ENCODE peak calls at places on chromosomes 2 and 18, in six cellular contexts. One of them, this sample, is unnamed.

GRCh38 chr18:50203801-50204604 is 9.1 kb upstream of the MYO5B start:
- DNase-seq in activated CD8-positive, alpha-beta memory T cell treated with anti-CD3 and anti-CD28 coated beads, Interleukin-2, amount 50 U/mL, for 48 hours: no peak
- DNase-seq in ACHN: peak
- DNase-seq in amygdala: peak
- DNase-seq in HCT116: peak
- DNase-seq in left lobe of liver: peak
- DNase-seq in this sample: no peak

GRCh38 chr2:237702439-237703397 is 75.3 kb downstream of the LRRFIP1 start:
- DNase-seq in amygdala: no peak
- DNase-seq in HCT116: no peak
- DNase-seq in left lobe of liver: no peak
- DNase-seq in ACHN: no peak
- DNase-seq in activated CD8-positive, alpha-beta memory T cell treated with anti-CD3 and anti-CD28 coated beads, Interleukin-2, amount 50 U/mL, for 48 hours: peak
- DNase-seq in this sample: no peak

GRCh38 chr18:24400587-24400986 is 3.0 kb upstream of the OSBPL1A start:
- DNase-seq in activated CD8-positive, alpha-beta memory T cell treated with anti-CD3 and anti-CD28 coated beads, Interleukin-2, amount 50 U/mL, for 48 hours: no peak
- DNase-seq in ACHN: no peak
- DNase-seq in left lobe of liver: no peak
- DNase-seq in HCT116: no peak
- DNase-seq in amygdala: no peak
- DNase-seq in this sample: no peak

GRCh38 chr18:28338316-28338715 is 161.4 kb upstream of the CDH2 start:
- DNase-seq in amygdala: no peak
- DNase-seq in HCT116: no peak
- DNase-seq in left lobe of liver: no peak
- DNase-seq in activated CD8-positive, alpha-beta memory T cell treated with anti-CD3 and anti-CD28 coated beads, Interleukin-2, amount 50 U/mL, for 48 hours: no peak
- DNase-seq in ACHN: no peak
- DNase-seq in this sample: no peak

GRCh38 chr2:120832296-120833070 is 96.8 kb downstream of the GLI2 start:
- DNase-seq in activated CD8-positive, alpha-beta memory T cell treated with anti-CD3 and anti-CD28 coated beads, Interleukin-2, amount 50 U/mL, for 48 hours: no peak
- DNase-seq in HCT116: no peak
- DNase-seq in left lobe of liver: no peak
- DNase-seq in amygdala: no peak
- DNase-seq in ACHN: no peak
- DNase-seq in this sample: no peak

GRCh38 chr2:191318037-191318728 is 73.0 kb downstream of the MYO1B start:
- DNase-seq in activated CD8-positive, alpha-beta memory T cell treated with anti-CD3 and anti-CD28 coated beads, Interleukin-2, amount 50 U/mL, for 48 hours: no peak
- DNase-seq in amygdala: no peak
- DNase-seq in left lobe of liver: no peak
- DNase-seq in HCT116: no peak
- DNase-seq in ACHN: no peak
- DNase-seq in this sample: no peak

GRCh38 chr2:235716875-235717496 is 223.1 kb downstream of the AGAP1 start:
- DNase-seq in activated CD8-positive, alpha-beta memory T cell treated with anti-CD3 and anti-CD28 coated beads, Interleukin-2, amount 50 U/mL, for 48 hours: no peak
- DNase-seq in amygdala: peak
- DNase-seq in HCT116: no peak
- DNase-seq in left lobe of liver: no peak
- DNase-seq in ACHN: no peak
- DNase-seq in this sample: no peak

GRCh38 chr2:20666364-20667150 is at the start of gene GDF7:
- DNase-seq in HCT116: no peak
- DNase-seq in left lobe of liver: peak
- DNase-seq in activated CD8-positive, alpha-beta memory T cell treated with anti-CD3 and anti-CD28 coated beads, Interleukin-2, amount 50 U/mL, for 48 hours: no peak
- DNase-seq in ACHN: peak
- DNase-seq in amygdala: no peak
- DNase-seq in this sample: no peak

GRCh38 chr2:49002750-49003149 is 151.6 kb downstream of the FSHR start:
- DNase-seq in amygdala: no peak
- DNase-seq in ACHN: no peak
- DNase-seq in left lobe of liver: no peak
- DNase-seq in HCT116: no peak
- DNase-seq in activated CD8-positive, alpha-beta memory T cell treated with anti-CD3 and anti-CD28 coated beads, Interleukin-2, amount 50 U/mL, for 48 hours: no peak
- DNase-seq in this sample: no peak

GRCh38 chr2:147560810-147561521 is 283.9 kb upstream of the ACVR2A start:
- DNase-seq in activated CD8-positive, alpha-beta memory T cell treated with anti-CD3 and anti-CD28 coated beads, Interleukin-2, amount 50 U/mL, for 48 hours: no peak
- DNase-seq in ACHN: no peak
- DNase-seq in left lobe of liver: no peak
- DNase-seq in HCT116: no peak
- DNase-seq in amygdala: no peak
- DNase-seq in this sample: no peak

GRCh38 chr2:17518212-17519154 is at the start of gene RAD51AP2:
- DNase-seq in ACHN: peak
- DNase-seq in amygdala: peak
- DNase-seq in activated CD8-positive, alpha-beta memory T cell treated with anti-CD3 and anti-CD28 coated beads, Interleukin-2, amount 50 U/mL, for 48 hours: peak
- DNase-seq in left lobe of liver: peak
- DNase-seq in HCT116: peak
- DNase-seq in this sample: no peak

GRCh38 chr2:151973013-151973900 is 125.6 kb downstream of the CACNB4 start:
- DNase-seq in amygdala: no peak
- DNase-seq in HCT116: no peak
- DNase-seq in activated CD8-positive, alpha-beta memory T cell treated with anti-CD3 and anti-CD28 coated beads, Interleukin-2, amount 50 U/mL, for 48 hours: no peak
- DNase-seq in left lobe of liver: no peak
- DNase-seq in ACHN: no peak
- DNase-seq in this sample: no peak

GRCh38 chr2:211751853-211752252 is 786.7 kb downstream of the ERBB4 start:
- DNase-seq in left lobe of liver: no peak
- DNase-seq in amygdala: no peak
- DNase-seq in HCT116: no peak
- DNase-seq in ACHN: no peak
- DNase-seq in activated CD8-positive, alpha-beta memory T cell treated with anti-CD3 and anti-CD28 coated beads, Interleukin-2, amount 50 U/mL, for 48 hours: no peak
- DNase-seq in this sample: no peak

GRCh38 chr2:109330056-109330455 is 201.1 kb downstream of the SH3RF3 start:
- DNase-seq in HCT116: no peak
- DNase-seq in amygdala: no peak
- DNase-seq in left lobe of liver: no peak
- DNase-seq in activated CD8-positive, alpha-beta memory T cell treated with anti-CD3 and anti-CD28 coated beads, Interleukin-2, amount 50 U/mL, for 48 hours: no peak
- DNase-seq in ACHN: no peak
- DNase-seq in this sample: no peak

GRCh38 chr2:68104111-68104835 is 41.5 kb upstream of the C1D start:
- DNase-seq in left lobe of liver: no peak
- DNase-seq in HCT116: no peak
- DNase-seq in activated CD8-positive, alpha-beta memory T cell treated with anti-CD3 and anti-CD28 coated beads, Interleukin-2, amount 50 U/mL, for 48 hours: no peak
- DNase-seq in ACHN: no peak
- DNase-seq in amygdala: no peak
- DNase-seq in this sample: no peak

GRCh38 chr2:206804326-206804725 is 38.9 kb downstream of the FASTKD2 start:
- DNase-seq in activated CD8-positive, alpha-beta memory T cell treated with anti-CD3 and anti-CD28 coated beads, Interleukin-2, amount 50 U/mL, for 48 hours: no peak
- DNase-seq in left lobe of liver: no peak
- DNase-seq in ACHN: no peak
- DNase-seq in HCT116: no peak
- DNase-seq in amygdala: no peak
- DNase-seq in this sample: no peak

GRCh38 chr2:19274439-19274838 is 84.0 kb downstream of the OSR1 start:
- DNase-seq in amygdala: no peak
- DNase-seq in left lobe of liver: no peak
- DNase-seq in ACHN: no peak
- DNase-seq in activated CD8-positive, alpha-beta memory T cell treated with anti-CD3 and anti-CD28 coated beads, Interleukin-2, amount 50 U/mL, for 48 hours: no peak
- DNase-seq in HCT116: no peak
- DNase-seq in this sample: no peak

GRCh38 chr2:22487541-22487940 is 897.4 kb upstream of the KLHL29 start:
- DNase-seq in activated CD8-positive, alpha-beta memory T cell treated with anti-CD3 and anti-CD28 coated beads, Interleukin-2, amount 50 U/mL, for 48 hours: no peak
- DNase-seq in ACHN: no peak
- DNase-seq in amygdala: no peak
- DNase-seq in HCT116: no peak
- DNase-seq in left lobe of liver: no peak
- DNase-seq in this sample: no peak

GRCh38 chr2:63545023-63545422 is 43.3 kb downstream of the WDPCP start:
- DNase-seq in activated CD8-positive, alpha-beta memory T cell treated with anti-CD3 and anti-CD28 coated beads, Interleukin-2, amount 50 U/mL, for 48 hours: no peak
- DNase-seq in ACHN: no peak
- DNase-seq in left lobe of liver: no peak
- DNase-seq in HCT116: no peak
- DNase-seq in amygdala: no peak
- DNase-seq in this sample: no peak

GRCh38 chr18:41073372-41073954 is 881.6 kb upstream of the PIK3C3 start:
- DNase-seq in ACHN: no peak
- DNase-seq in left lobe of liver: no peak
- DNase-seq in activated CD8-positive, alpha-beta memory T cell treated with anti-CD3 and anti-CD28 coated beads, Interleukin-2, amount 50 U/mL, for 48 hours: no peak
- DNase-seq in HCT116: no peak
- DNase-seq in amygdala: no peak
- DNase-seq in this sample: no peak